ENCODE peak calls at places on chromosomes 13 and 19, in four cellular contexts. One of them, this sample, is unnamed.
A peak's percentile ranks its signal among the peaks of the same experiment; 100 is the strongest.

GRCh38 chr19:29583196-29584006 is 22.7 kb upstream of the POP4 start:
- DNase-seq in adrenal gland: no peak
- DNase-seq in tibial nerve: no peak
- DNase-seq in fibroblast of mammary gland: peak; percentile 44
- DNase-seq in this sample: no peak

GRCh38 chr19:27741236-27741635 is 1471.7 kb downstream of the UQCRFS1 start:
- DNase-seq in fibroblast of mammary gland: no peak
- DNase-seq in tibial nerve: no peak
- DNase-seq in adrenal gland: peak; percentile 27
- DNase-seq in this sample: no peak

GRCh38 chr13:32951580-32951979 is 64.6 kb upstream of the KL start:
- DNase-seq in fibroblast of mammary gland: no peak
- DNase-seq in adrenal gland: no peak
- DNase-seq in tibial nerve: no peak
- DNase-seq in this sample: no peak

GRCh38 chr19:38726284-38726673 is 18.0 kb downstream of the CAPN12 start:
- DNase-seq in tibial nerve: no peak
- DNase-seq in fibroblast of mammary gland: no peak
- DNase-seq in adrenal gland: peak; percentile 54
- DNase-seq in this sample: no peak

GRCh38 chr19:7986321-7987083 is 18.9 kb downstream of the ELAVL1 start:
- DNase-seq in tibial nerve: no peak
- DNase-seq in adrenal gland: no peak
- DNase-seq in fibroblast of mammary gland: peak; percentile 76
- DNase-seq in this sample: no peak

GRCh38 chr13:113585828-113586355 is 1.3 kb downstream of the TFDP1 start:
- DNase-seq in tibial nerve: no peak
- DNase-seq in fibroblast of mammary gland: no peak
- DNase-seq in adrenal gland: peak; percentile 42
- DNase-seq in this sample: no peak

GRCh38 chr19:13842294-13843103 is 34.4 kb upstream of the NANOS3 start:
- DNase-seq in adrenal gland: peak; percentile 89
- DNase-seq in tibial nerve: peak; percentile 82
- DNase-seq in fibroblast of mammary gland: peak; percentile 57
- DNase-seq in this sample: no peak

GRCh38 chr13:32446778-32447465 is 19.0 kb upstream of the N4BP2L1 start:
- DNase-seq in fibroblast of mammary gland: no peak
- DNase-seq in tibial nerve: no peak
- DNase-seq in adrenal gland: no peak
- DNase-seq in this sample: no peak

GRCh38 chr19:2246801-2247361 is 2.2 kb upstream of the AMH start:
- DNase-seq in fibroblast of mammary gland: peak; percentile 73
- DNase-seq in tibial nerve: no peak
- DNase-seq in adrenal gland: peak; percentile 76
- DNase-seq in this sample: no peak

GRCh38 chr13:88051746-88052482 is 380.7 kb downstream of the SLITRK5 start:
- DNase-seq in tibial nerve: no peak
- DNase-seq in fibroblast of mammary gland: no peak
- DNase-seq in adrenal gland: no peak
- DNase-seq in this sample: no peak

GRCh38 chr13:114264886-114265611 is 16.4 kb upstream of the UPF3A start:
- DNase-seq in adrenal gland: no peak
- DNase-seq in fibroblast of mammary gland: peak; percentile 66
- DNase-seq in tibial nerve: no peak
- DNase-seq in this sample: peak; percentile 30

GRCh38 chr13:113589961-113590339 is 5.4 kb downstream of the TFDP1 start:
- DNase-seq in adrenal gland: peak; percentile 33
- DNase-seq in tibial nerve: no peak
- DNase-seq in fibroblast of mammary gland: no peak
- DNase-seq in this sample: no peak

GRCh38 chr19:57192064-57192395 is 730 bp downstream of the ZNF264 start:
- DNase-seq in tibial nerve: no peak
- DNase-seq in adrenal gland: no peak
- DNase-seq in fibroblast of mammary gland: no peak
- DNase-seq in this sample: no peak

GRCh38 chr13:113491418-113491883 is 940 bp upstream of the DCUN1D2 start:
- DNase-seq in adrenal gland: peak; percentile 76
- DNase-seq in tibial nerve: no peak
- DNase-seq in fibroblast of mammary gland: peak; percentile 24
- DNase-seq in this sample: no peak

GRCh38 chr19:58021541-58022282 is 12.1 kb upstream of the ZSCAN1 start:
- DNase-seq in fibroblast of mammary gland: peak; percentile 61
- DNase-seq in tibial nerve: peak; percentile 59
- DNase-seq in adrenal gland: peak; percentile 84
- DNase-seq in this sample: no peak

GRCh38 chr19:56141416-56141992 is 417 bp downstream of the ZNF444 start:
- DNase-seq in tibial nerve: no peak
- DNase-seq in adrenal gland: no peak
- DNase-seq in fibroblast of mammary gland: no peak
- DNase-seq in this sample: no peak

GRCh38 chr19:5624154-5624663 is 1.3 kb downstream of the SAFB start:
- DNase-seq in fibroblast of mammary gland: peak; percentile 47
- DNase-seq in tibial nerve: peak; percentile 29
- DNase-seq in adrenal gland: peak; percentile 68
- DNase-seq in this sample: no peak

GRCh38 chr13:25171170-25171516 is 945 bp downstream of the AMER2 start:
- DNase-seq in fibroblast of mammary gland: no peak
- DNase-seq in tibial nerve: no peak
- DNase-seq in adrenal gland: no peak
- DNase-seq in this sample: no peak

GRCh38 chr13:113650731-113651148 is 7.3 kb downstream of the ATP4B start:
- DNase-seq in fibroblast of mammary gland: no peak
- DNase-seq in adrenal gland: no peak
- DNase-seq in tibial nerve: no peak
- DNase-seq in this sample: no peak

GRCh38 chr19:30690935-30691505 is 318.8 kb downstream of the ZNF536 start:
- DNase-seq in adrenal gland: peak; percentile 31
- DNase-seq in tibial nerve: no peak
- DNase-seq in fibroblast of mammary gland: no peak
- DNase-seq in this sample: no peak

GRCh38 chr13:30587231-30587630 is 30.5 kb upstream of the USPL1 start:
- DNase-seq in adrenal gland: no peak
- DNase-seq in tibial nerve: no peak
- DNase-seq in fibroblast of mammary gland: no peak
- DNase-seq in this sample: no peak

GRCh38 chr13:113559901-113560644 is 24.5 kb upstream of the TFDP1 start:
- DNase-seq in fibroblast of mammary gland: no peak
- DNase-seq in tibial nerve: no peak
- DNase-seq in adrenal gland: peak; percentile 39
- DNase-seq in this sample: no peak

GRCh38 chr13:107057028-107057427 is 489.1 kb upstream of the ARGLU1 start:
- DNase-seq in tibial nerve: no peak
- DNase-seq in adrenal gland: no peak
- DNase-seq in fibroblast of mammary gland: no peak
- DNase-seq in this sample: no peak

GRCh38 chr19:18611327-18612050 is 1.2 kb upstream of the TMEM59L start:
- DNase-seq in adrenal gland: no peak
- DNase-seq in tibial nerve: no peak
- DNase-seq in fibroblast of mammary gland: no peak
- DNase-seq in this sample: no peak

GRCh38 chr13:43583331-43583730 is 203.4 kb downstream of the ENOX1 start:
- DNase-seq in adrenal gland: no peak
- DNase-seq in tibial nerve: no peak
- DNase-seq in fibroblast of mammary gland: peak; percentile 3
- DNase-seq in this sample: no peak

GRCh38 chr19:38679839-38680238 is 32.4 kb downstream of the ACTN4 start:
- DNase-seq in fibroblast of mammary gland: peak; percentile 46
- DNase-seq in adrenal gland: no peak
- DNase-seq in tibial nerve: no peak
- DNase-seq in this sample: no peak

GRCh38 chr19:17264641-17264979 is at the start of gene USHBP1:
- DNase-seq in fibroblast of mammary gland: no peak
- DNase-seq in tibial nerve: no peak
- DNase-seq in adrenal gland: peak; percentile 74
- DNase-seq in this sample: no peak

GRCh38 chr13:48393030-48393697 is 19.7 kb downstream of the LPAR6 start:
- DNase-seq in fibroblast of mammary gland: no peak
- DNase-seq in tibial nerve: no peak
- DNase-seq in adrenal gland: no peak
- DNase-seq in this sample: no peak

GRCh38 chr19:53285087-53285486 is 17.6 kb upstream of the VN1R4 start:
- DNase-seq in fibroblast of mammary gland: no peak
- DNase-seq in adrenal gland: no peak
- DNase-seq in tibial nerve: no peak
- DNase-seq in this sample: no peak

GRCh38 chr13:49859568-49859967 is 67.1 kb upstream of the KPNA3 start:
- DNase-seq in tibial nerve: no peak
- DNase-seq in fibroblast of mammary gland: peak; percentile 98
- DNase-seq in adrenal gland: peak; percentile 94
- DNase-seq in this sample: peak; percentile 79

GRCh38 chr19:41774515-41774980 is 19.2 kb downstream of the CEACAM6 start:
- DNase-seq in fibroblast of mammary gland: no peak
- DNase-seq in adrenal gland: no peak
- DNase-seq in tibial nerve: no peak
- DNase-seq in this sample: no peak

GRCh38 chr13:102913924-102914628 is 68.2 kb downstream of the ERCC5 start:
- DNase-seq in tibial nerve: no peak
- DNase-seq in adrenal gland: peak; percentile 58
- DNase-seq in fibroblast of mammary gland: peak; percentile 55
- DNase-seq in this sample: no peak

DNA sequence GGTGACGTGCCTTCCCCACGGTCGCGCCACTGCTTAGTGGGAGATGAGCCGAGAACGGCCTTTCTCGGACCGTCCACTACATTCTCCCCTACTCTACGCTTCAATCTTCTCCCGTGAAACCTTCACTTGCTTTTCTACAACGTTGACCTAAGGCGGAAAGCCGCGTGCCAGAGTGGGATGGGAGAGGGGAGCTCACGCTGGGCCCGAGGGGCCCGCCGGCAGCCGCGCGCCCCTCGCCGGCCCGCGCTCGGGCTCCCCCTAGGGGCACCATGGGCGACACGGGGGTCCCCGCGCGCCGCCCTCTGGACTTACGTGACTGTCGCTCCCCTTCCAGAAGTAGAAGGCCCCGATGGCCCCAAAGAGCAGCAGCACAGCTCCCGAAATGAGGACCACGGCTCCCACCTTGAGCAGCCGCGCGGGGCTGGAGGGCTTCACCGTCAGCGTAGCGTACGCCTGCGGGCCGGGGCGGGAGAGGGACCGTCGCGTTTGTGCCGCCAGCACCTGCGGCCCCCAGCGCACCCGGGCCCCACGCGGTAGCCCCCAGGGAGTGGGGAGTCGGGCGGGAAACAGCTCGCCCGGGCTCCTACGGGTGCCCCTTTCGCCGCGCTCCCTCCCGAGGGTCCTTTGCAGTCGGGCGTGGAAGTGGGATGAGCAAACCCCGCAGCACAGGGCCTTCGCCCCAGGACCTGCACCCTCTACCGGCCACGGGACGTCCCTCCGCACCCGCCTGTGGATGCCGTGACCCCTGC is 727 bp downstream of the CNMD start:
- DNase-seq in fibroblast of mammary gland: no peak
- DNase-seq in adrenal gland: no peak
- DNase-seq in tibial nerve: no peak
- DNase-seq in this sample: no peak
- TF ChIP-seq CTCF in fibroblast of mammary gland: no peak
- TF ChIP-seq CTCF in adrenal gland: no peak
- TF ChIP-seq CTCF in tibial nerve: peak; percentile 64
- TF ChIP-seq CTCF in this sample: peak; percentile 4

DNA sequence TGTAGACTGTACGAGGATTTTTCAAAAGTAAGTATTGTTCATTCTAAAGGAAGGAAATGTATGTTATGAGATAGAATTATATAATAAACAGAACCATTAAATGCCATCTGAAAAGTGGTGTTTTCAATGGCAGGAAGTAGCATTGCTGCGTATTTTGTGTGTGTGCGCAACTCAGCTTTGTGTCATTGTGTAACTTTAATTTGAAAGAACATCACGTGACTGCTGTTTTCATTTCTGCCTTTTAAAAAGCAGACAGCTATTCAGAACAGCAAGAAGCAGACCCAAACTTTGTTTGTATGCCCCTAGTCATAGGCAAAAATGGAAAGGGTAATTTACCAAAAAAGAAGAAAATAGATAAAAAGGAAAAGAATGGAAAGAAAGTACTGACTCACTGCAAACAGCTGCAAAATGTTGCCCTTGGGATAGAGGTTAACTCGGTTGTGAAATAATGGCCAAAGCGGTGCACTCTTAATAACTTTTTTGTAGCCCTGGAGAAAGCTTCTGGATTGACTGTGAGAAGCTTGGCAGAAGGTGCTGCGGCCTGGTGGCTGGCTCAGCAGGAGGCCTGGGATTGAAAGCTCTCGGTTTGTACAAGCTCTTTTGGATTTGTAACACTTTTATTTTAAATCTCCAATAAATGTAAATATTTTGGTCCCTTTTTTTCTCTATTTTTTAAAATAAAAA is 97.3 kb downstream of the GGACT start:
- DNase-seq in tibial nerve: peak; percentile 69
- DNase-seq in adrenal gland: peak; percentile 72
- DNase-seq in fibroblast of mammary gland: peak; percentile 87
- DNase-seq in this sample: no peak
- TF ChIP-seq CTCF in tibial nerve: no peak
- TF ChIP-seq CTCF in adrenal gland: peak; percentile 20
- TF ChIP-seq CTCF in fibroblast of mammary gland: peak; percentile 46
- TF ChIP-seq CTCF in this sample: peak; percentile 6

GRCh38 chr19:15621801-15622200 is 6.8 kb downstream of the CYP4F8 start:
- DNase-seq in fibroblast of mammary gland: no peak
- DNase-seq in adrenal gland: no peak
- DNase-seq in tibial nerve: no peak
- DNase-seq in this sample: no peak
- TF ChIP-seq CTCF in fibroblast of mammary gland: no peak
- TF ChIP-seq CTCF in adrenal gland: no peak
- TF ChIP-seq CTCF in tibial nerve: no peak
- TF ChIP-seq CTCF in this sample: no peak

DNA sequence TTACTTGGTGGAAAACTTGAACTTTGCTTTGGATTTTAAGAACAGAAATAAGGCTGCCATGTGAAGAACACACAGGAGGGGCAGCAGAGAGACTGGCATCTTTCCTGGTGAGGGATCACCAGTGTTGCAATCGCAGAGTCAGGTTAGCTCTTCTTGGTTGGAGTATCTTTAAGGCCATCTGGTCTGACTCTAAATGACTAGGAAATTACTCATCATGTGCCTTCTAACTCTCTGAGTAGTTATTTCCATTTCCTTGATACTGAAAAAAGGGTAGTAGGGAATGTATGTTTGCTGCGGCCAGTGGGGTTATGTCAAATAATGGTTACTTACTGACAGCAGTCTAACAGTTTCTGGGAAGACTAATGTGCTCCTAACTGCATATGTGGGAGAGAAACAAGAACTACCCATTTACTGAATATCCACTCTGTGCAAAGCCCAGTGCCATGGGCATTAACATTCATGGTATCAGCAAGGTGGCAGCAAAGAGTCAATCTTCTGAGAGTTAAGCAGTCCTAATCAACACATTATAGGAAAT is 122.1 kb downstream of the COG6 start:
- DNase-seq in fibroblast of mammary gland: peak; percentile 98
- DNase-seq in tibial nerve: no peak
- DNase-seq in adrenal gland: no peak
- DNase-seq in this sample: peak; percentile 54
- TF ChIP-seq CTCF in fibroblast of mammary gland: peak; percentile 82
- TF ChIP-seq CTCF in tibial nerve: peak; percentile 28
- TF ChIP-seq CTCF in adrenal gland: no peak
- TF ChIP-seq CTCF in this sample: peak; percentile 45

GRCh38 chr19:12838182-12838890 is at the start of gene MAST1:
- DNase-seq in adrenal gland: no peak
- DNase-seq in fibroblast of mammary gland: no peak
- DNase-seq in tibial nerve: no peak
- DNase-seq in this sample: no peak
- TF ChIP-seq CTCF in adrenal gland: no peak
- TF ChIP-seq CTCF in fibroblast of mammary gland: no peak
- TF ChIP-seq CTCF in tibial nerve: peak; percentile 59
- TF ChIP-seq CTCF in this sample: peak; percentile 9

GRCh38 chr19:4583961-4584669 is 24.6 kb upstream of the SEMA6B start:
- DNase-seq in fibroblast of mammary gland: no peak
- DNase-seq in adrenal gland: no peak
- DNase-seq in tibial nerve: no peak
- DNase-seq in this sample: no peak
- TF ChIP-seq CTCF in fibroblast of mammary gland: no peak
- TF ChIP-seq CTCF in adrenal gland: no peak
- TF ChIP-seq CTCF in tibial nerve: no peak
- TF ChIP-seq CTCF in this sample: no peak